ENCODE peak calls at places on chromosomes 4 and X, in six cellular contexts. E is mucosa of descending colon, B is AG09309, U is cardiac muscle cell, J is psoas muscle, R is fibroblast of mammary gland. K is an unnamed sample.

GRCh38 chr4:63717384-63717783 is 691.9 kb downstream of the TECRL start:
- DNase-seq in B (no peak), E (no peak), R (no peak), J (no peak), U (peak), K (peak)

GRCh38 chr4:158826882-158827281 is 58.1 kb downstream of the FNIP2 start:
- DNase-seq in B (no peak), J (no peak), U (no peak), E (no peak), R (no peak), K (no peak)

GRCh38 chr4:158410272-158410671 is 111.4 kb upstream of the RXFP1 start:
- DNase-seq in J (no peak), U (peak), R (peak), B (peak), E (no peak), K (peak)

GRCh38 chr4:10105920-10106319 is 10.7 kb downstream of the WDR1 start:
- DNase-seq in J (no peak), U (no peak), R (no peak), E (peak), B (no peak), K (no peak)

GRCh38 chrX:36241397-36241796 is 321.9 kb downstream of the CFAP47 start:
- DNase-seq in U (no peak), E (no peak), R (no peak), J (no peak), B (no peak), K (no peak)

GRCh38 chr4:92529510-92529909 is 225.7 kb downstream of the GRID2 start:
- DNase-seq in B (no peak), J (no peak), R (no peak), U (no peak), E (no peak), K (no peak)

GRCh38 chr4:52945499-52945898 is 83.4 kb downstream of the RASL11B start:
- DNase-seq in J (no peak), U (no peak), B (no peak), E (no peak), R (no peak), K (no peak)

GRCh38 chrX:3290561-3290960 is 55.9 kb downstream of the MXRA5 start:
- DNase-seq in R (no peak), U (no peak), J (no peak), E (no peak), B (no peak), K (no peak)

GRCh38 chrX:2320580-2321327 is 180.0 kb downstream of the DHRSX start:
- DNase-seq in U (peak), R (peak), E (no peak), J (peak), B (peak), K (peak)

GRCh38 chrX:66176134-66176533 is 12.1 kb downstream of the HEPH start:
- DNase-seq in J (no peak), R (no peak), B (no peak), U (no peak), E (no peak), K (no peak)

GRCh38 chr4:77354550-77354949 is 197.5 kb downstream of the CCNG2 start:
- DNase-seq in B (no peak), E (no peak), J (no peak), U (no peak), R (no peak), K (no peak)

GRCh38 chr4:138555107-138555506 is 313.0 kb upstream of the SLC7A11 start:
- DNase-seq in R (no peak), J (no peak), E (no peak), B (no peak), U (no peak), K (no peak)

GRCh38 chr4:21569638-21570037 is 378.9 kb downstream of the KCNIP4 start:
- DNase-seq in R (no peak), J (no peak), B (no peak), U (no peak), E (no peak), K (no peak)

GRCh38 chrX:10387011-10387410 is 230.2 kb downstream of the CLCN4 start:
- DNase-seq in U (peak), R (peak), B (no peak), E (no peak), J (no peak), K (peak)

GRCh38 chr4:73507541-73507940 is 26.0 kb downstream of the AFM start:
- DNase-seq in U (no peak), R (no peak), B (no peak), J (no peak), E (no peak), K (no peak)

GRCh38 chrX:19381326-19381725 is 37.6 kb downstream of the PDHA1 start:
- DNase-seq in J (no peak), R (no peak), B (no peak), U (no peak), E (no peak), K (no peak)

GRCh38 chrX:24672701-24673190 is 21.0 kb upstream of the POLA1 start:
- DNase-seq in J (no peak), E (no peak), R (no peak), B (no peak), U (peak), K (no peak)

GRCh38 chr4:107283587-107284559 is 247.8 kb upstream of the DKK2 start:
- DNase-seq in B (peak), E (no peak), J (no peak), R (peak), U (peak), K (peak)

GRCh38 chr4:114626202-114626601 is 27.6 kb downstream of the UGT8 start:
- DNase-seq in R (no peak), U (no peak), J (no peak), E (no peak), B (no peak), K (no peak)

GRCh38 chr4:46648088-46648744 is 258.3 kb upstream of the GABRA2 start:
- DNase-seq in R (peak), B (no peak), J (no peak), U (peak), E (peak), K (peak)

GRCh38 chrX:120365320-120365719 is 3.4 kb downstream of the ATP1B4 start:
- DNase-seq in E (peak), J (peak), B (no peak), U (peak), R (peak), K (peak)

GRCh38 chrX:64571011-64571410 is 175.8 kb upstream of the MTMR8 start:
- DNase-seq in E (no peak), R (no peak), U (no peak), J (no peak), B (no peak), K (no peak)

GRCh38 chr4:8585186-8585585 is 5.0 kb downstream of the GPR78 start:
- DNase-seq in U (no peak), R (no peak), B (no peak), E (no peak), J (peak), K (no peak)

GRCh38 chr4:7890635-7891393 is 48.8 kb downstream of the AFAP1 start:
- DNase-seq in B (peak), U (peak), E (no peak), J (no peak), R (peak), K (peak)

GRCh38 chr4:87865960-87866598 is 33.3 kb downstream of the MEPE start:
- DNase-seq in J (no peak), U (no peak), E (no peak), B (no peak), R (no peak), K (peak)

GRCh38 chr4:81507530-81507929 is 35.8 kb upstream of the RASGEF1B start:
- DNase-seq in E (no peak), U (no peak), R (no peak), J (no peak), B (no peak), K (no peak)

GRCh38 chrX:20739038-20739745 is 472.5 kb upstream of the RPS6KA3 start:
- DNase-seq in E (no peak), B (no peak), U (no peak), J (no peak), R (no peak), K (no peak)

GRCh38 chrX:129785160-129785947 is 5.6 kb downstream of the SASH3 start:
- DNase-seq in R (no peak), E (no peak), B (no peak), J (no peak), U (no peak), K (no peak)
- H3K4me3 ChIP-seq in R (no peak), E (no peak), B (no peak), J (no peak), U (no peak), K (no peak)

GRCh38 chr4:126627255-126627654 is 1005.5 kb upstream of the INTU start:
- DNase-seq in B (no peak), E (no peak), R (peak), J (no peak), U (peak), K (peak)
- TF ChIP-seq CTCF in B (peak), E (no peak), R (peak), J (no peak), U (peak), K (peak)

GRCh38 chr4:1686440-1687036 is 2.4 kb upstream of the FAM53A start:
- DNase-seq in J (no peak), R (no peak), B (no peak), U (no peak), E (no peak), K (no peak)

GRCh38 chr4:1683371-1683902 is 676 bp downstream of the FAM53A start:
- DNase-seq in E (no peak), U (peak), B (peak), R (peak), J (peak), K (peak)

GRCh38 chr4:1683903-1684755 is at the start of gene FAM53A:
- DNase-seq in R (peak), U (peak), J (peak), E (peak), B (peak), K (peak)

GRCh38 chr4:1685604-1686150 is 1.6 kb upstream of the FAM53A start:
- DNase-seq in B (no peak), U (no peak), J (no peak), E (no peak), R (no peak), K (no peak)

DNA sequence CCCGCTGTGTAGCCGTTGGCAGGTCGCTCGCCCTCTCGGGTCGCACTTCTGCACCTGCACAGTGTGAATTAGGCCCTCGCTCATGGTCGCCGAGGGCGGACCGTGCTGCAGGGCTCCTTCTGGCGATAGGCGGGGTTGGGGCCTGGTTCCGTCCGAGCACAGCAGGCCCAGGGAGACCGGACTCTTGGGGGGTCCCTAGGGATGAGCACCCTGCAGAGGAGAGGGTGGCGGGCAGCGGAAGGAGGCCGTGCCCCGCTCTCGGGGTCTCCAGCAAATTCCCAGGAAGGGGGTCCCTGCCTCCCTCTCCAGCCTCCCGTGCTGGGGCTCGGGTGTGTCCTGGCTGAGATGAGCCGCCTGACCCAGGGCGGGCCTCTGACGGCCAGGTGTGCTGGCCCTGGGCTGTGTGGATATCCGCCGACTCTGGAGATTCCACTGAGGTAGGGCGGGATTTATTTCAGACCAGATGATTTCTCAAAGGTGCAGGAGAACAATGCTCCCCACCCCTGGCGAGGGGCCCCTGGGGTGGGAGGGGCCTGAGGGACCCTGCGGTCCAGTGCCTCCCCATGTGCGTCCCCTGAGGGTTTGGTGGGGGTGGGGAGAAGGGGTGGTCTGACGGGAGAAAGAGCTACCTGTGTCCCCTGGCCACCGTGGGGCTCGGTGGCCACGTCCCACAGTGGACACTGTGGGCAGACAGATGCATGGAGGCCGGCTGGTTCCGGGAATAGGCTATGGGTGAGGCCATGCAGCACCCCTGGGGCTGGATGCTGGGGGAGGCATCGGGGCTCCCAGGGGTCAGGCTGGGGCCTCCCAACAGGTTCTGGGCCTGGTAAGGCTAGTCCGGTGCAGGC is 867 bp upstream of the FAM53A start:
- DNase-seq in U (no peak), E (peak), J (no peak), B (no peak), R (no peak), K (no peak)
- H3K4me3 ChIP-seq in U (no peak), E (peak), J (peak), B (peak), R (peak), K (peak)

GRCh38 chr4:40923326-40924095 is 173.8 kb downstream of the NSUN7 start:
- DNase-seq in E (no peak), J (no peak), B (no peak), R (no peak), U (no peak), K (no peak)
- TF ChIP-seq CTCF in E (no peak), J (no peak), B (no peak), R (no peak), U (no peak), K (no peak)

DNA sequence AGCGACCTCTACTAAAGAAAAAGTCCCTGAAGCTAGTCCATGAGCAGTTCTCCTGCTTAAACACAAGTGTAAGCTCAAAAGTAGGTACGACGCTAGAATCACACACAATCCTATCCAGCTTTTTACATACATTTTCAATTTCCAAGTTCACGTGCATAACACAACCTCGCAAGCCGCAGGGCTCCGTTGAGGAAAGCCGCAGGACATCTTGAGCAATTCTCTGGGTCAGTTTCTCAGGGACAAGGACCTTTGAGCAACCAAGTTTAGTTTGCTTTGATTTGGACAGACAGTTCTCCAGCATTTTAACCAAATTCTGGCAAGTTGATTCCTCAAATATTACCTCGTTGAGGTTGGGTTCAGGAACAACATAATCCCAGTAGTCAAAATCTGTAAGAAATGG is 2.5 kb downstream of the DDIT4L start:
- DNase-seq in R (no peak), J (no peak), B (no peak), E (no peak), U (no peak), K (no peak)
- H3K4me3 ChIP-seq in R (no peak), J (peak), B (no peak), E (no peak), U (no peak), K (no peak)

DNA sequence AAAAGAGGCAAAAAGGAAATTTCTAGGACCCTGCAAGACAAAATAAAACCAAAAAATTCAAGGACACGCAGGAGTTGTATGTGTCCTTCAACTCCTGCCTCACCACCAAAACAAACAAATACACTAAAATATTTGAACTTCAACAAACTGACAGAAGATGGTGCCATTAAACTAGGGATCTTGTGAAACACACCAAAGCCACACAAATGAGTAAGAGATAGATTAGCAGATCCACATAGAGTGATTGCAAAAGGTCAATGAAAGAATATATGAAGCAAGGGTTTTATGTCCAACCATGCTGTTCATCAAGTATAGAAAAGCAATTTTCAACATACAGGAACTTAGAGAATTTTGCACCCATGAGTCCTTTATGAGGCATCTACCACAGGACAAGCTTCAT is 40.1 kb upstream of the SCML1 start:
- DNase-seq in R (peak), E (no peak), J (no peak), B (no peak), U (peak), K (peak)
- TF ChIP-seq CTCF in R (no peak), E (no peak), J (no peak), B (peak), U (no peak), K (no peak)

GRCh38 chrX:107119281-107119680 is 659 bp upstream of the RBM41 start:
- DNase-seq in U (no peak), R (peak), B (no peak), J (no peak), E (no peak), K (no peak)
- H3K4me3 ChIP-seq in U (no peak), R (no peak), B (no peak), J (peak), E (no peak), K (no peak)

GRCh38 chrX:48086119-48086518 is 14.7 kb upstream of the ZNF630 start:
- DNase-seq in R (no peak), B (no peak), E (no peak), U (peak), J (no peak), K (peak)

GRCh38 chrX:48083706-48084105 is 12.3 kb upstream of the ZNF630 start:
- DNase-seq in J (no peak), B (no peak), U (no peak), R (no peak), E (no peak), K (no peak)

GRCh38 chrX:48083212-48083611 is 11.8 kb upstream of the ZNF630 start:
- DNase-seq in B (no peak), E (no peak), R (peak), J (no peak), U (peak), K (peak)
- TF ChIP-seq CTCF in B (peak), E (no peak), R (peak), J (peak), U (peak), K (peak)

DNA sequence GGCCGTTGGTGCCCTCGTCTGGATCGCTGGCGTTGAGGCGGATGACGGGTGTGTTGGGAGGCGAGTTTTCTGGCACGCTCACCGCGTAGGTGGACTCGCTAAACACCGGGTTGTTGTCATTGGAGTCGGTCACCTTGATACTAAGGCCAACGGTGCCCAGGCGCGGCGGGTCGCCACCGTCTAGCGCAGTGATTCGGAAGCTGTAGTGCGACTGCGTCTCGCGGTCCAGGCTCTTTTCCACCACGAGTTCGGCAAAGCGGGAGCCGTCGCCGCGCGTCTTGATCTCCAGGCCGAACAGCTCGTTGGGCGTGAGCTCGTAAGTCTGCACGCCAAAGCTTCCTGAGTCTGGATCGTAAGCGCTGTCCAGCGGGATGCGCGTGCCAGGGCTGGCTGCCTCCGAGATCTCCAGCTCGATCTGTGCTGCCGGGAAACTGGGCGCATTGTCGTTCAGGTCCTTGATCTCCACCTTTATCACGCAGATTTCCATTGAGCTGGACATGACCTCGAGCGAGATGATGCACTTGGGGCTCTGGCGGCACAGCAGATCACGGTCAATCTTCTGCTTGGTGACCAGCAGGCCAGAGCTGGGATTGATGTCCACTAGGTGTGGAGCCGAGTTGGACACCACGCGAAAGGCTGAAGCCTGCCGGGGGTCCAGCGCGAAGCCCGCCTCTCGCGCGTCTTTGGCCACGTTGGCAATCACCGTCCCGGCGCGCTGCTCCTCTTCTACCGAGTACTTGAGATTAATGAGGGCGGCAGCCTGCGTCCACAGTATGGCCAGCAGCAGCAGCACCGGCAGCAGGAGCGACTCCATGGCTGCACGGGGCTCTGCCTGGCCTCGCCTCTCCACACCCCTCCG is 2.1 kb downstream of the PCDH19 start:
- DNase-seq in U (no peak), E (no peak), R (no peak), J (no peak), B (no peak), K (no peak)
- H3K4me3 ChIP-seq in U (peak), E (no peak), R (no peak), J (peak), B (no peak), K (no peak)